ENCODE peak calls at places on chromosomes 6 and 20, in five cellular contexts. J, Y, V, Q and W are unnamed samples.

GRCh38 chr6:116385462-116385807 is 14.7 kb downstream of the DSE start:
- DNase-seq in Y (peak), V (no peak), J (peak), Q (no peak), W (no peak)

GRCh38 chr20:25323486-25324246 is 67.0 kb downstream of the ABHD12 start:
- DNase-seq in V (no peak), Y (no peak), J (no peak), Q (no peak), W (no peak)

GRCh38 chr6:146775227-146775626 is 176.5 kb downstream of the ADGB start:
- DNase-seq in Q (no peak), J (peak), Y (peak), V (no peak), W (no peak)

GRCh38 chr20:32336918-32337347 is 21.2 kb upstream of the ASXL1 start:
- DNase-seq in Y (peak), Q (no peak), V (no peak), J (peak), W (peak)

GRCh38 chr6:3228791-3229565 is 1.5 kb upstream of the TUBB2B start:
- DNase-seq in J (no peak), Y (no peak), V (no peak), Q (no peak), W (peak)

GRCh38 chr20:57977141-57977540 is 251.3 kb downstream of the ANKRD60 start:
- DNase-seq in V (no peak), Q (no peak), J (no peak), Y (no peak), W (no peak)

GRCh38 chr20:54148947-54149764 is 24.6 kb downstream of the CYP24A1 start:
- DNase-seq in Y (peak), V (peak), Q (no peak), J (no peak), W (no peak)

GRCh38 chr6:7129784-7130569 is 22.2 kb downstream of the RREB1 start:
- DNase-seq in Q (no peak), Y (no peak), V (no peak), J (peak), W (no peak)

GRCh38 chr20:45945678-45946148 is 11.2 kb downstream of the PCIF1 start:
- DNase-seq in Q (no peak), Y (no peak), V (no peak), J (peak), W (no peak)

GRCh38 chr6:84103029-84103428 is 69.5 kb downstream of the MRAP2 start:
- DNase-seq in J (peak), Y (no peak), V (no peak), Q (peak), W (no peak)

GRCh38 chr6:91097316-91097878 is 510.5 kb upstream of the MAP3K7 start:
- DNase-seq in V (no peak), J (no peak), Y (peak), Q (peak), W (no peak)

GRCh38 chr6:75605635-75606034 is 4.0 kb downstream of the SENP6 start:
- DNase-seq in Y (no peak), V (no peak), Q (no peak), J (no peak), W (no peak)

GRCh38 chr6:165244524-165245247 is 64.7 kb downstream of the C6orf118 start:
- DNase-seq in Q (no peak), V (no peak), Y (no peak), J (no peak), W (no peak)

GRCh38 chr20:47774081-47774777 is 11.1 kb downstream of the SULF2 start:
- DNase-seq in V (no peak), Y (no peak), J (no peak), Q (no peak), W (no peak)

GRCh38 chr6:85250586-85251216 is 199.2 kb upstream of the NT5E start:
- DNase-seq in V (no peak), Q (peak), J (peak), Y (peak), W (no peak)

GRCh38 chr6:52566853-52567279 is 10.0 kb downstream of the TRAM2 start:
- DNase-seq in Q (peak), Y (peak), V (no peak), J (peak), W (no peak)